ENCODE peak calls at places on chromosome 6, in five cellular contexts. One of them, this sample, is unnamed.

GRCh38 chr6:144725731-144726522 is 440.8 kb downstream of the UTRN start:
- DNase-seq in Caco-2: peak
- DNase-seq in left ventricle myocardium inferior: peak
- DNase-seq in lower lobe of right lung: no peak
- DNase-seq in GM12878: no peak
- DNase-seq in this sample: peak

GRCh38 chr6:47238456-47238995 is 71.2 kb downstream of the TNFRSF21 start:
- DNase-seq in left ventricle myocardium inferior: no peak
- DNase-seq in lower lobe of right lung: no peak
- DNase-seq in GM12878: no peak
- DNase-seq in Caco-2: no peak
- DNase-seq in this sample: no peak

GRCh38 chr6:117549606-117550005 is 52.7 kb downstream of the GOPC start:
- DNase-seq in left ventricle myocardium inferior: no peak
- DNase-seq in GM12878: no peak
- DNase-seq in lower lobe of right lung: no peak
- DNase-seq in Caco-2: no peak
- DNase-seq in this sample: peak

GRCh38 chr6:135871296-135871695 is 19.8 kb downstream of the PDE7B start:
- DNase-seq in left ventricle myocardium inferior: no peak
- DNase-seq in lower lobe of right lung: no peak
- DNase-seq in Caco-2: no peak
- DNase-seq in GM12878: no peak
- DNase-seq in this sample: no peak

GRCh38 chr6:135531954-135532490 is 34.5 kb upstream of the AHI1 start:
- DNase-seq in Caco-2: no peak
- DNase-seq in lower lobe of right lung: no peak
- DNase-seq in GM12878: no peak
- DNase-seq in left ventricle myocardium inferior: no peak
- DNase-seq in this sample: no peak

GRCh38 chr6:72890671-72891070 is 268.8 kb downstream of the KCNQ5 start:
- DNase-seq in Caco-2: no peak
- DNase-seq in GM12878: no peak
- DNase-seq in lower lobe of right lung: no peak
- DNase-seq in left ventricle myocardium inferior: no peak
- DNase-seq in this sample: no peak

GRCh38 chr6:132598473-132598872 is 8.9 kb upstream of the TAAR5 start:
- DNase-seq in Caco-2: peak
- DNase-seq in GM12878: no peak
- DNase-seq in lower lobe of right lung: no peak
- DNase-seq in left ventricle myocardium inferior: no peak
- DNase-seq in this sample: peak

GRCh38 chr6:121838842-121839241 is 403.4 kb downstream of the GJA1 start:
- DNase-seq in lower lobe of right lung: no peak
- DNase-seq in GM12878: no peak
- DNase-seq in left ventricle myocardium inferior: peak
- DNase-seq in Caco-2: no peak
- DNase-seq in this sample: peak

DNA sequence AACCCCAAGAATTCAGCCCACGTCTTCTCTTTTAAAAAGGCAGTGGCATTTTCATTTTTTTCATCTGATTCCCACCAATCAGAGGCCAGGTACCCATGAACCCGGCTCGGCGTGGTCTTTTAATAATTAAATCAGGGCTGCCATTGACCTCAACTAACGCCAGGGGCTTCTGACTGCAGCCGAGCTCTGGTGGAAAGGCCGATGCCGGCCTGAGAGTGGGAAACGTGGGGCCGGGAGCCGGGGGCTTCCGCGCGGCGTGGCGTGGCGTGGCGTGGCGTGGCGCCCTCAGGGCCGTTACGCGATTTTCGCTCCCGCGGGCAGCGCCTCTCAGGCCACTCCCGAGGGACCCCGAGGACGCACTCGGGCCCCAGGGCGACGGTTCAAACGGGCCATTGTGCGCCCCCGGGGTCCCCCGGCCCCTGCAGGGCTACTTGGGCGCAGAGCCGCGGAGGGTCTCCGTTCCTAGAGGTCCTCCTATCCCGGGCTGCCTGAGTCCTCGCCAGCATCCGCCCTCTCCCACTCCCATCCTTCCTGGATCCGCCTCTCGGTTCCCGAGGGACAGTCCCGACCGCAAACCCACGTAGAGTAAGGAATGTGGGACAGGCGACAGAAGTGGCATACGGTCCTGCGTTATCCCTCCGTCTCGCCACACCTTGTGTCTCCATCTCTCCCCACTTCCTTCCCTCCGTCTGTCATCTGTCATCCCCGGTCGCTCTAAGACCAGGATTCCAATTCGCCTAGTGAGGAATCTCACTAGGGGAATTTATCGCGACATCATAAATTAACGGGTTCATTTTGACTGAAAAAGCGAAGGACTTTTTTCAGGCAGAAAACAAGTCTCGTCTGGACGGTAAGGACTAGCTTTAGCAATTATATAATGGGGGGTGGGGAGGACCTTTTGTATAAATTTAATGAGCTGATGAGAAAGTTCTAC is 876 bp upstream of the TBPL1 start:
- DNase-seq in lower lobe of right lung: peak
- DNase-seq in GM12878: no peak
- DNase-seq in Caco-2: peak
- DNase-seq in left ventricle myocardium inferior: peak
- DNase-seq in this sample: peak
- TF ChIP-seq CTCF in lower lobe of right lung: peak
- TF ChIP-seq CTCF in GM12878: no peak
- TF ChIP-seq CTCF in Caco-2: peak
- TF ChIP-seq CTCF in left ventricle myocardium inferior: peak
- TF ChIP-seq CTCF in this sample: peak

GRCh38 chr6:17027441-17027840 is 74.4 kb upstream of the STMND1 start:
- DNase-seq in Caco-2: no peak
- DNase-seq in lower lobe of right lung: no peak
- DNase-seq in left ventricle myocardium inferior: no peak
- DNase-seq in GM12878: no peak
- DNase-seq in this sample: no peak

GRCh38 chr6:17032595-17033591 is 69.0 kb upstream of the STMND1 start:
- DNase-seq in left ventricle myocardium inferior: peak
- DNase-seq in GM12878: no peak
- DNase-seq in Caco-2: no peak
- DNase-seq in lower lobe of right lung: peak
- DNase-seq in this sample: no peak

GRCh38 chr6:17035257-17035757 is 66.5 kb upstream of the STMND1 start:
- DNase-seq in Caco-2: no peak
- DNase-seq in lower lobe of right lung: no peak
- DNase-seq in GM12878: no peak
- DNase-seq in left ventricle myocardium inferior: no peak
- DNase-seq in this sample: no peak

GRCh38 chr6:17035994-17036393 is 65.9 kb upstream of the STMND1 start:
- DNase-seq in GM12878: no peak
- DNase-seq in left ventricle myocardium inferior: no peak
- DNase-seq in lower lobe of right lung: no peak
- DNase-seq in Caco-2: no peak
- DNase-seq in this sample: no peak

DNA sequence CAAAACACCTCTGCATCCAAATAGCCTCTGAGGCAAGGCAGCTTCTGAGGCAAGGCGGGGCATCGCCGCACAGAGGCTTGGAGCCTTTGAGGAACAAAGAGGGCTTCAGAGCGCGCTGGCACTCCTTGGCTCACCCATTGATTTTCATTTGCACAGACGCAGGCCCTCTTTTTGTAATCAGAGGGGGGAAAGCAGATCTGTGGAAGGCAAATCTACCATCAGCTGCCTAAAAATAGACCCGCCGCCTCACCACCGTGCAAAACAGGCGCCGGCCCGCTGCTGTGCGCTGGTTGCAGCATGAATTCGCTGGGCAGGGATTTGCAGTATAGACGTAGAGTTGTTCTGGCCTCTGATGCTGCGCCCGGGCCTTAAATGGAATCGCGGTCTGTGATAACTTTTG is 69.9 kb upstream of the STMND1 start:
- DNase-seq in left ventricle myocardium inferior: no peak
- DNase-seq in Caco-2: no peak
- DNase-seq in lower lobe of right lung: no peak
- DNase-seq in GM12878: no peak
- DNase-seq in this sample: no peak
- H3K4me3 ChIP-seq in left ventricle myocardium inferior: no peak
- H3K4me3 ChIP-seq in Caco-2: no peak
- H3K4me3 ChIP-seq in lower lobe of right lung: no peak
- H3K4me3 ChIP-seq in GM12878: no peak
- H3K4me3 ChIP-seq in this sample: no peak

DNA sequence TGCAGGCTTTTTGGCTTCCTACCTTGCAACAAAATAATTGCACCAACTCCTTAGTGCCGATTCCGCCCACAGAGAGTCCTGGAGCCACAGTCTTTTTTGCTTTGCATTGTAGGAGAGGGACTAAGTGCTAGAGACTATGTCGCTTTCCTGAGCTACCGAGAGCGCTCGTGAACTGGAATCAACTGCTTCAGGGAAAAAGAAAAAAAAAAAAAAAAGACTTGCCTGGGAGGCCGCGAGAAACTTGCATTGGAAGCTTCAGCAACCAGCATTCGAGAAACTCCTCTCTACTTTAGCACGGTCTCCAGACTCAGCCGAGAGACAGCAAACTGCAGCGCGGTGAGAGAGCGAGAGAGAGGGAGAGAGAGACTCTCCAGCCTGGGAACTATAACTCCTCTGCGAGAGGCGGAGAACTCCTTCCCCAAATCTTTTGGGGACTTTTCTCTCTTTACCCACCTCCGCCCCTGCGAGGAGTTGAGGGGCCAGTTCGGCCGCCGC is 423 bp downstream of the SOX4 start:
- DNase-seq in lower lobe of right lung: no peak
- DNase-seq in left ventricle myocardium inferior: no peak
- DNase-seq in Caco-2: no peak
- DNase-seq in GM12878: no peak
- DNase-seq in this sample: peak
- TF ChIP-seq CTCF in lower lobe of right lung: no peak
- TF ChIP-seq CTCF in left ventricle myocardium inferior: no peak
- TF ChIP-seq CTCF in Caco-2: no peak
- TF ChIP-seq CTCF in GM12878: no peak
- TF ChIP-seq CTCF in this sample: no peak

GRCh38 chr6:116485786-116486185 is 24.6 kb downstream of the CALHM6 start:
- DNase-seq in lower lobe of right lung: no peak
- DNase-seq in left ventricle myocardium inferior: no peak
- DNase-seq in Caco-2: no peak
- DNase-seq in GM12878: no peak
- DNase-seq in this sample: no peak
- H3K4me3 ChIP-seq in lower lobe of right lung: no peak
- H3K4me3 ChIP-seq in left ventricle myocardium inferior: no peak
- H3K4me3 ChIP-seq in Caco-2: no peak
- H3K4me3 ChIP-seq in GM12878: no peak
- H3K4me3 ChIP-seq in this sample: no peak

DNA sequence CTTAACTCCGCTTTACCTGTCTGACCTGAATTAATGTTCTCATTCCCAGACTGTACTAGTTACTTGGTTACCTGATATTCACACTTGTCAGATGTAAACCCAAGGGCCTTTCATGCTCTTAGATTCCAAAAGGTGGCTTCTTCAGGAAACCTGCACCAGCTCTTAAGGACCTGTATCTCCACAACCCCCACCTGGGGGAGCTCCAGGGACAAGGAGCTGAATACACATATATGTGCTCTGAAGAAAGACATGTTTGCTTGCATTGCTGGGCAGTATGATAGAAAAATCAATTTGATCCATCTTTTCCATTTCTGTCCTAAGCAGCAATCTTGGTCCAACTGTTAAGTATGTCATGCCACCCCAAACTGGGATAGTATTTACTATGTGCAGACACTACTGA is 64.8 kb upstream of the POU3F2 start:
- DNase-seq in left ventricle myocardium inferior: no peak
- DNase-seq in GM12878: no peak
- DNase-seq in Caco-2: peak
- DNase-seq in lower lobe of right lung: no peak
- DNase-seq in this sample: peak
- TF ChIP-seq CTCF in left ventricle myocardium inferior: peak
- TF ChIP-seq CTCF in GM12878: peak
- TF ChIP-seq CTCF in Caco-2: peak
- TF ChIP-seq CTCF in lower lobe of right lung: no peak
- TF ChIP-seq CTCF in this sample: peak

DNA sequence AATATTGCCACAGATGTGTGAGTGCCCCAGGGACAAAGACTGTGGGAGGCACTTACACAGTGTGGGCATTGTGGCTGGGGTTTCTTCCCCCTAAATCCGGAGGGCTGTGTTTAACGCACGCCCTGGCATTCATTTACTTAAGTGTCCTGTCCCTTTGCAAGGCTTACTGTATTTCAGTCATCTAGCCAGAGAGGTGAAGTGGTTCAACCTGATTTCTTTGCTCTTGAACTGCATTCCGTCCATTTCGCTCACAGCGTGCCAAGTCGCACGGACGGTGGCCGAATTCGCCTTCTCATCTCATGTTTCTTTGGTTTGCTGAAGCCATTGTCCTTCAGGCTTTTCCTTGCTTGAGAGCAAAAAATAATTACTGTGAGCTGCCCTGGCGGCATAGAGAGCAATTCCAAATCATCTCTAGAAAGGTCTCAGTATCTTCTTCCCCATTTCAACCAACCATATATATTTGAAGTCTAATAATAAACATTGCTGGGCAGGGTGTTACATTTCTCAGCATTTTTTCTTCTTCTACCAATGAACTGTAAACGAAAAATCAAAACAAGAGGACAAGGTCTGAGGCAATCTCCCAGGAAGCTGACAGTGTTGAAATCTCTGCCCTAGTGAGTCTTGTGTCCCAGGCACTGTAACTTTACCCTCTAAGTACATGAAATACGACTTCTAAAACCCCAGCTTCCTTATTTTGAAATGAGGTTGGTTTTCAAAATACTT is 16.9 kb downstream of the SYTL3 start:
- DNase-seq in lower lobe of right lung: peak
- DNase-seq in Caco-2: no peak
- DNase-seq in left ventricle myocardium inferior: no peak
- DNase-seq in GM12878: no peak
- DNase-seq in this sample: no peak
- H3K4me3 ChIP-seq in lower lobe of right lung: peak
- H3K4me3 ChIP-seq in Caco-2: no peak
- H3K4me3 ChIP-seq in left ventricle myocardium inferior: no peak
- H3K4me3 ChIP-seq in GM12878: no peak
- H3K4me3 ChIP-seq in this sample: no peak

GRCh38 chr6:7628479-7628878 is 38.5 kb downstream of the SNRNP48 start:
- DNase-seq in left ventricle myocardium inferior: no peak
- DNase-seq in GM12878: no peak
- DNase-seq in lower lobe of right lung: no peak
- DNase-seq in Caco-2: no peak
- DNase-seq in this sample: no peak

GRCh38 chr6:7629321-7629720 is 39.3 kb downstream of the SNRNP48 start:
- DNase-seq in lower lobe of right lung: no peak
- DNase-seq in GM12878: no peak
- DNase-seq in left ventricle myocardium inferior: no peak
- DNase-seq in Caco-2: no peak
- DNase-seq in this sample: no peak

GRCh38 chr6:7628915-7629314 is 38.9 kb downstream of the SNRNP48 start:
- DNase-seq in lower lobe of right lung: no peak
- DNase-seq in left ventricle myocardium inferior: no peak
- DNase-seq in GM12878: no peak
- DNase-seq in Caco-2: no peak
- DNase-seq in this sample: no peak

GRCh38 chr6:7621761-7622160 is 31.8 kb downstream of the SNRNP48 start:
- DNase-seq in left ventricle myocardium inferior: no peak
- DNase-seq in lower lobe of right lung: no peak
- DNase-seq in Caco-2: no peak
- DNase-seq in GM12878: no peak
- DNase-seq in this sample: no peak

GRCh38 chr6:7624781-7625710 is 35.0 kb downstream of the SNRNP48 start:
- DNase-seq in left ventricle myocardium inferior: no peak
- DNase-seq in Caco-2: no peak
- DNase-seq in GM12878: no peak
- DNase-seq in lower lobe of right lung: no peak
- DNase-seq in this sample: no peak
- TF ChIP-seq CTCF in left ventricle myocardium inferior: no peak
- TF ChIP-seq CTCF in Caco-2: no peak
- TF ChIP-seq CTCF in GM12878: no peak
- TF ChIP-seq CTCF in lower lobe of right lung: no peak
- TF ChIP-seq CTCF in this sample: no peak